ENCODE peak calls at places on chromosomes 6 and 20, in five cellular contexts. J is tibial artery, G is cardiac muscle cell, V is ovary, X is right lobe of liver. I is an unnamed sample.

GRCh38 chr20:38986663-38987062 is 24.5 kb downstream of the DHX35 start:
- DNase-seq in J (no peak), G (peak; percentile 56), V (no peak), X (no peak), I (no peak)

GRCh38 chr20:43563429-43563828 is 4.6 kb downstream of the SGK2 start:
- DNase-seq in J (no peak), G (peak; percentile 48), V (no peak), X (no peak), I (no peak)

GRCh38 chr20:5797843-5798462 is 47.8 kb downstream of the SHLD1 start:
- DNase-seq in J (no peak), G (no peak), V (no peak), X (no peak), I (no peak)

GRCh38 chr6:134007077-134007476 is 45.3 kb downstream of the SLC2A12 start:
- DNase-seq in J (no peak), G (no peak), V (no peak), X (peak; percentile 69), I (no peak)

GRCh38 chr6:29478740-29479139 is 9.0 kb downstream of the MAS1L start:
- DNase-seq in J (no peak), G (no peak), V (no peak), X (no peak), I (no peak)

GRCh38 chr6:33686981-33687975 is 24.2 kb downstream of the UQCC2 start:
- DNase-seq in J (no peak), G (no peak), V (no peak), X (no peak), I (no peak)

GRCh38 chr6:34247481-34248197 is 1.2 kb downstream of the SMIM29 start:
- DNase-seq in J (peak; percentile 67), G (no peak), V (no peak), X (no peak), I (no peak)

GRCh38 chr20:19233025-19233794 is 20.8 kb downstream of the SLC24A3 start:
- DNase-seq in J (no peak), G (no peak), V (peak; percentile 78), X (no peak), I (no peak)

GRCh38 chr6:139588734-139589418 is 214.4 kb upstream of the CITED2 start:
- DNase-seq in J (no peak), G (peak; percentile 67), V (no peak), X (no peak), I (no peak)

GRCh38 chr20:17840423-17840822 is 128.2 kb downstream of the SNX5 start:
- DNase-seq in J (no peak), G (no peak), V (no peak), X (no peak), I (no peak)

GRCh38 chr6:3422457-3422816 is 34.4 kb downstream of the SLC22A23 start:
- DNase-seq in J (no peak), G (no peak), V (no peak), X (no peak), I (no peak)

GRCh38 chr6:28683945-28684538 is 158.4 kb downstream of the GPX5 start:
- DNase-seq in J (no peak), G (peak; percentile 67), V (no peak), X (no peak), I (peak; percentile 16)

GRCh38 chr6:13364842-13365241 is 36.5 kb upstream of the TBC1D7 start:
- DNase-seq in J (no peak), G (no peak), V (no peak), X (peak; percentile 56), I (no peak)

GRCh38 chr20:5221078-5221430 is 94.2 kb downstream of the CDS2 start:
- DNase-seq in J (no peak), G (no peak), V (no peak), X (no peak), I (no peak)

GRCh38 chr20:58649288-58650180 is 1.5 kb upstream of the STX16 start:
- DNase-seq in J (no peak), G (no peak), V (no peak), X (peak; percentile 68), I (no peak)

GRCh38 chr6:138833819-138834539 is 38.1 kb downstream of the ECT2L start:
- DNase-seq in J (no peak), G (peak; percentile 95), V (peak; percentile 67), X (no peak), I (no peak)

GRCh38 chr6:105275542-105275941 is 95.7 kb upstream of the POPDC3 start:
- DNase-seq in J (no peak), G (no peak), V (no peak), X (no peak), I (no peak)

GRCh38 chr6:109347779-109348178 is 34.5 kb downstream of the CD164 start:
- DNase-seq in J (no peak), G (no peak), V (no peak), X (no peak), I (no peak)

GRCh38 chr6:168029459-168030217 is 32.2 kb downstream of the KIF25 start:
- DNase-seq in J (no peak), G (no peak), V (no peak), X (no peak), I (no peak)

GRCh38 chr20:9021699-9022098 is 47.2 kb upstream of the PLCB4 start:
- DNase-seq in J (no peak), G (peak; percentile 83), V (no peak), X (no peak), I (no peak)

GRCh38 chr6:34189806-34190503 is 44.1 kb upstream of the GRM4 start:
- DNase-seq in J (no peak), G (no peak), V (no peak), X (no peak), I (no peak)

GRCh38 chr6:163417595-163417994 is 3.1 kb downstream of the QKI start:
- DNase-seq in J (no peak), G (no peak), V (no peak), X (no peak), I (no peak)

GRCh38 chr6:163420315-163420667 is 5.8 kb downstream of the QKI start:
- DNase-seq in J (no peak), G (no peak), V (no peak), X (no peak), I (no peak)

GRCh38 chr6:163419413-163420314 is 5.1 kb downstream of the QKI start:
- DNase-seq in J (no peak), G (peak; percentile 39), V (no peak), X (no peak), I (no peak)

GRCh38 chr6:163416640-163417253 is 2.2 kb downstream of the QKI start:
- DNase-seq in J (no peak), G (peak; percentile 90), V (peak; percentile 71), X (no peak), I (no peak)

GRCh38 chr6:163418273-163419029 is 3.9 kb downstream of the QKI start:
- DNase-seq in J (no peak), G (no peak), V (no peak), X (no peak), I (no peak)
- H3K4me3 ChIP-seq in J (peak overlapping the region; percentile 96), G (peak overlapping the region; percentile 97), V (peak overlapping the region; percentile 6), X (no peak overlapping the region), I (peak overlapping the region; percentile 92)

DNA sequence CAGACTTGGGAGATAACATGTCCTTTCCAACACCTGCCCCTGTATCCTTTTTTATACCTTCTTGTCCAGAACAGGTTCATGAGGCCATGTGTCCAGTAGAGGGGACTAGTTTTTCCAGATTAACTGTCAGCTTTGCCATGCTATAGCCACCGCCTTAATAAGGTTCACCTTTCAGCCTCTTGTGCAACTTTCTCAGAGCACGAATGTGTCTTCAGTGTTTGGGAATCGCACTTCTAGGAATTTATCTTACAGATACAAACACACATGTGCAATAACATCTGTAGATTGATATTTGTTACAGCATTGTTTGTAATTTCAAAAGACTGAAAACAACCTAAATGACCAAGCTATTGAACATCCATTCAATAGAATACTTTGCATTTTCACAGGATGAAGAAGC is 21.4 kb downstream of the NCR2 start:
- DNase-seq in J (no peak), G (no peak), V (no peak), X (no peak), I (no peak)
- TF ChIP-seq CTCF in J (no peak), G (no peak), V (no peak), X (no peak), I (no peak)

GRCh38 chr20:53753880-53754459 is 160.3 kb upstream of the ZNF217 start:
- DNase-seq in J (no peak), G (no peak), V (no peak), X (no peak), I (no peak)
- H3K27ac ChIP-seq in J (no peak overlapping the region), G (no peak overlapping the region), V (no peak overlapping the region), X (no peak overlapping the region), I (no peak overlapping the region)

GRCh38 chr6:43667245-43668150 is 20.1 kb downstream of the MRPS18A start:
- DNase-seq in J (peak; percentile 88), G (peak; percentile 77), V (peak; percentile 88), X (peak; percentile 82), I (peak; percentile 72)
- H3K4me3 ChIP-seq in J (no peak overlapping the region), G (no peak overlapping the region), V (no peak overlapping the region), X (no peak overlapping the region), I (peak overlapping the region; percentile 19)

GRCh38 chr6:79586548-79586947 is 44.6 kb upstream of the SH3BGRL2 start:
- DNase-seq in J (no peak), G (peak; percentile 58), V (no peak), X (no peak), I (no peak)
- TF ChIP-seq CTCF in J (no peak), G (peak; percentile 59), V (no peak), X (peak; percentile 42), I (no peak)

GRCh38 chr6:156160007-156160787 is 617.0 kb upstream of the ARID1B start:
- DNase-seq in J (no peak), G (no peak), V (no peak), X (no peak), I (no peak)
- H3K27ac ChIP-seq in J (no peak overlapping the region), G (no peak overlapping the region), V (no peak overlapping the region), X (no peak overlapping the region), I (no peak overlapping the region)

I was measured in dorsolateral prefrontal cortex.